ENCODE peak calls at places on chromosomes 7 and 10, in eight cellular contexts. One of them, this sample, is unnamed.

GRCh38 chr7:93920496-93921189 is 892 bp upstream of the GNG11 start:
- DNase-seq in CD4-positive, alpha-beta T cell: no peak
- DNase-seq in lung microvascular endothelial cell: no peak
- DNase-seq in activated CD4-positive, alpha-beta T cell treated with anti-CD3 and anti-CD28 coated beads, Interleukin-2, amount 50 U/mL, for 1 hour: no peak
- DNase-seq in A549: no peak
- DNase-seq in PC-3: no peak
- DNase-seq in aorta: no peak
- DNase-seq in iris pigment epithelial cell: no peak
- DNase-seq in this sample: no peak

GRCh38 chr7:17444673-17445072 is 146.2 kb downstream of the AHR start:
- DNase-seq in lung microvascular endothelial cell: peak
- DNase-seq in aorta: no peak
- DNase-seq in CD4-positive, alpha-beta T cell: no peak
- DNase-seq in iris pigment epithelial cell: peak
- DNase-seq in activated CD4-positive, alpha-beta T cell treated with anti-CD3 and anti-CD28 coated beads, Interleukin-2, amount 50 U/mL, for 1 hour: no peak
- DNase-seq in A549: peak
- DNase-seq in PC-3: peak
- DNase-seq in this sample: no peak

GRCh38 chr7:98816206-98816605 is 53.6 kb downstream of the TMEM130 start:
- DNase-seq in iris pigment epithelial cell: no peak
- DNase-seq in lung microvascular endothelial cell: no peak
- DNase-seq in A549: no peak
- DNase-seq in aorta: peak
- DNase-seq in CD4-positive, alpha-beta T cell: no peak
- DNase-seq in PC-3: no peak
- DNase-seq in activated CD4-positive, alpha-beta T cell treated with anti-CD3 and anti-CD28 coated beads, Interleukin-2, amount 50 U/mL, for 1 hour: no peak
- DNase-seq in this sample: no peak

GRCh38 chr7:28853834-28854749 is 104.0 kb downstream of the TRIL start:
- DNase-seq in A549: peak
- DNase-seq in lung microvascular endothelial cell: peak
- DNase-seq in CD4-positive, alpha-beta T cell: peak
- DNase-seq in PC-3: peak
- DNase-seq in aorta: peak
- DNase-seq in activated CD4-positive, alpha-beta T cell treated with anti-CD3 and anti-CD28 coated beads, Interleukin-2, amount 50 U/mL, for 1 hour: peak
- DNase-seq in iris pigment epithelial cell: peak
- DNase-seq in this sample: peak

GRCh38 chr10:30079423-30079822 is 20.0 kb upstream of the JCAD start:
- DNase-seq in lung microvascular endothelial cell: no peak
- DNase-seq in A549: no peak
- DNase-seq in PC-3: no peak
- DNase-seq in CD4-positive, alpha-beta T cell: no peak
- DNase-seq in aorta: no peak
- DNase-seq in activated CD4-positive, alpha-beta T cell treated with anti-CD3 and anti-CD28 coated beads, Interleukin-2, amount 50 U/mL, for 1 hour: no peak
- DNase-seq in iris pigment epithelial cell: no peak
- DNase-seq in this sample: no peak

GRCh38 chr7:117673367-117673766 is 193.5 kb downstream of the CFTR start:
- DNase-seq in iris pigment epithelial cell: no peak
- DNase-seq in PC-3: no peak
- DNase-seq in A549: no peak
- DNase-seq in lung microvascular endothelial cell: no peak
- DNase-seq in CD4-positive, alpha-beta T cell: no peak
- DNase-seq in activated CD4-positive, alpha-beta T cell treated with anti-CD3 and anti-CD28 coated beads, Interleukin-2, amount 50 U/mL, for 1 hour: no peak
- DNase-seq in aorta: no peak
- DNase-seq in this sample: no peak

GRCh38 chr10:6208781-6209235 is 6.1 kb downstream of the PFKFB3 start:
- DNase-seq in aorta: no peak
- DNase-seq in CD4-positive, alpha-beta T cell: no peak
- DNase-seq in iris pigment epithelial cell: no peak
- DNase-seq in activated CD4-positive, alpha-beta T cell treated with anti-CD3 and anti-CD28 coated beads, Interleukin-2, amount 50 U/mL, for 1 hour: no peak
- DNase-seq in A549: no peak
- DNase-seq in PC-3: no peak
- DNase-seq in lung microvascular endothelial cell: no peak
- DNase-seq in this sample: no peak

GRCh38 chr10:95229724-95230627 is 35.9 kb downstream of the ACSM6 start:
- DNase-seq in CD4-positive, alpha-beta T cell: no peak
- DNase-seq in PC-3: peak
- DNase-seq in aorta: no peak
- DNase-seq in A549: peak
- DNase-seq in iris pigment epithelial cell: peak
- DNase-seq in lung microvascular endothelial cell: peak
- DNase-seq in activated CD4-positive, alpha-beta T cell treated with anti-CD3 and anti-CD28 coated beads, Interleukin-2, amount 50 U/mL, for 1 hour: no peak
- DNase-seq in this sample: peak

GRCh38 chr10:104440221-104440620 is 86.6 kb downstream of the CFAP58 start:
- DNase-seq in aorta: no peak
- DNase-seq in activated CD4-positive, alpha-beta T cell treated with anti-CD3 and anti-CD28 coated beads, Interleukin-2, amount 50 U/mL, for 1 hour: no peak
- DNase-seq in lung microvascular endothelial cell: no peak
- DNase-seq in CD4-positive, alpha-beta T cell: no peak
- DNase-seq in PC-3: no peak
- DNase-seq in iris pigment epithelial cell: no peak
- DNase-seq in A549: no peak
- DNase-seq in this sample: no peak

GRCh38 chr7:27947581-27948278 is 207.8 kb downstream of the TAX1BP1 start:
- DNase-seq in lung microvascular endothelial cell: peak
- DNase-seq in activated CD4-positive, alpha-beta T cell treated with anti-CD3 and anti-CD28 coated beads, Interleukin-2, amount 50 U/mL, for 1 hour: no peak
- DNase-seq in PC-3: no peak
- DNase-seq in iris pigment epithelial cell: peak
- DNase-seq in aorta: no peak
- DNase-seq in CD4-positive, alpha-beta T cell: no peak
- DNase-seq in A549: no peak
- DNase-seq in this sample: no peak

GRCh38 chr10:71531485-71532446 is 135.0 kb downstream of the CDH23 start:
- DNase-seq in iris pigment epithelial cell: no peak
- DNase-seq in A549: no peak
- DNase-seq in aorta: no peak
- DNase-seq in CD4-positive, alpha-beta T cell: no peak
- DNase-seq in activated CD4-positive, alpha-beta T cell treated with anti-CD3 and anti-CD28 coated beads, Interleukin-2, amount 50 U/mL, for 1 hour: no peak
- DNase-seq in lung microvascular endothelial cell: no peak
- DNase-seq in PC-3: no peak
- DNase-seq in this sample: no peak

GRCh38 chr7:7330997-7331396 is 148.7 kb downstream of the C1GALT1 start:
- DNase-seq in CD4-positive, alpha-beta T cell: no peak
- DNase-seq in lung microvascular endothelial cell: no peak
- DNase-seq in aorta: no peak
- DNase-seq in PC-3: no peak
- DNase-seq in activated CD4-positive, alpha-beta T cell treated with anti-CD3 and anti-CD28 coated beads, Interleukin-2, amount 50 U/mL, for 1 hour: no peak
- DNase-seq in A549: peak
- DNase-seq in iris pigment epithelial cell: no peak
- DNase-seq in this sample: no peak

GRCh38 chr7:2050511-2050866 is 182.3 kb downstream of the MAD1L1 start:
- DNase-seq in CD4-positive, alpha-beta T cell: no peak
- DNase-seq in activated CD4-positive, alpha-beta T cell treated with anti-CD3 and anti-CD28 coated beads, Interleukin-2, amount 50 U/mL, for 1 hour: no peak
- DNase-seq in PC-3: no peak
- DNase-seq in iris pigment epithelial cell: no peak
- DNase-seq in aorta: no peak
- DNase-seq in lung microvascular endothelial cell: no peak
- DNase-seq in A549: no peak
- DNase-seq in this sample: no peak

GRCh38 chr10:89591796-89592271 is 53.2 kb downstream of the PANK1 start:
- DNase-seq in aorta: no peak
- DNase-seq in PC-3: no peak
- DNase-seq in iris pigment epithelial cell: peak
- DNase-seq in lung microvascular endothelial cell: no peak
- DNase-seq in CD4-positive, alpha-beta T cell: no peak
- DNase-seq in A549: no peak
- DNase-seq in activated CD4-positive, alpha-beta T cell treated with anti-CD3 and anti-CD28 coated beads, Interleukin-2, amount 50 U/mL, for 1 hour: no peak
- DNase-seq in this sample: no peak

GRCh38 chr10:6101181-6101580 is 12.3 kb downstream of the RBM17 start:
- DNase-seq in PC-3: no peak
- DNase-seq in iris pigment epithelial cell: no peak
- DNase-seq in activated CD4-positive, alpha-beta T cell treated with anti-CD3 and anti-CD28 coated beads, Interleukin-2, amount 50 U/mL, for 1 hour: no peak
- DNase-seq in CD4-positive, alpha-beta T cell: no peak
- DNase-seq in lung microvascular endothelial cell: no peak
- DNase-seq in A549: no peak
- DNase-seq in aorta: no peak
- DNase-seq in this sample: no peak

GRCh38 chr7:112668561-112668960 is 121.6 kb downstream of the TMEM168 start:
- DNase-seq in A549: no peak
- DNase-seq in PC-3: no peak
- DNase-seq in lung microvascular endothelial cell: no peak
- DNase-seq in activated CD4-positive, alpha-beta T cell treated with anti-CD3 and anti-CD28 coated beads, Interleukin-2, amount 50 U/mL, for 1 hour: no peak
- DNase-seq in aorta: no peak
- DNase-seq in iris pigment epithelial cell: no peak
- DNase-seq in CD4-positive, alpha-beta T cell: no peak
- DNase-seq in this sample: no peak

GRCh38 chr10:124508070-124508667 is 46.5 kb downstream of the LHPP start:
- DNase-seq in aorta: peak
- DNase-seq in A549: no peak
- DNase-seq in CD4-positive, alpha-beta T cell: no peak
- DNase-seq in PC-3: no peak
- DNase-seq in activated CD4-positive, alpha-beta T cell treated with anti-CD3 and anti-CD28 coated beads, Interleukin-2, amount 50 U/mL, for 1 hour: no peak
- DNase-seq in iris pigment epithelial cell: no peak
- DNase-seq in lung microvascular endothelial cell: no peak
- DNase-seq in this sample: no peak

GRCh38 chr10:119412831-119413737 is 129.4 kb downstream of the RGS10 start:
- DNase-seq in lung microvascular endothelial cell: no peak
- DNase-seq in PC-3: no peak
- DNase-seq in A549: no peak
- DNase-seq in activated CD4-positive, alpha-beta T cell treated with anti-CD3 and anti-CD28 coated beads, Interleukin-2, amount 50 U/mL, for 1 hour: no peak
- DNase-seq in aorta: no peak
- DNase-seq in iris pigment epithelial cell: peak
- DNase-seq in CD4-positive, alpha-beta T cell: no peak
- DNase-seq in this sample: no peak

GRCh38 chr10:6753644-6754043 is 173.6 kb upstream of the PRKCQ start:
- DNase-seq in aorta: no peak
- DNase-seq in A549: no peak
- DNase-seq in activated CD4-positive, alpha-beta T cell treated with anti-CD3 and anti-CD28 coated beads, Interleukin-2, amount 50 U/mL, for 1 hour: no peak
- DNase-seq in iris pigment epithelial cell: no peak
- DNase-seq in PC-3: no peak
- DNase-seq in lung microvascular endothelial cell: no peak
- DNase-seq in CD4-positive, alpha-beta T cell: no peak
- DNase-seq in this sample: no peak

GRCh38 chr7:141227454-141227853 is 153.6 kb downstream of the TMEM178B start:
- DNase-seq in activated CD4-positive, alpha-beta T cell treated with anti-CD3 and anti-CD28 coated beads, Interleukin-2, amount 50 U/mL, for 1 hour: no peak
- DNase-seq in PC-3: no peak
- DNase-seq in iris pigment epithelial cell: no peak
- DNase-seq in CD4-positive, alpha-beta T cell: no peak
- DNase-seq in lung microvascular endothelial cell: no peak
- DNase-seq in aorta: no peak
- DNase-seq in A549: no peak
- DNase-seq in this sample: no peak

GRCh38 chr10:122280977-122281376 is 9.9 kb downstream of the BTBD16 start:
- DNase-seq in PC-3: no peak
- DNase-seq in CD4-positive, alpha-beta T cell: no peak
- DNase-seq in iris pigment epithelial cell: no peak
- DNase-seq in activated CD4-positive, alpha-beta T cell treated with anti-CD3 and anti-CD28 coated beads, Interleukin-2, amount 50 U/mL, for 1 hour: no peak
- DNase-seq in aorta: no peak
- DNase-seq in A549: no peak
- DNase-seq in lung microvascular endothelial cell: no peak
- DNase-seq in this sample: no peak

GRCh38 chr10:111231779-111232178 is 154.9 kb downstream of the ADRA2A start:
- DNase-seq in lung microvascular endothelial cell: no peak
- DNase-seq in aorta: no peak
- DNase-seq in A549: no peak
- DNase-seq in CD4-positive, alpha-beta T cell: no peak
- DNase-seq in iris pigment epithelial cell: no peak
- DNase-seq in activated CD4-positive, alpha-beta T cell treated with anti-CD3 and anti-CD28 coated beads, Interleukin-2, amount 50 U/mL, for 1 hour: no peak
- DNase-seq in PC-3: no peak
- DNase-seq in this sample: no peak

GRCh38 chr7:100211342-100211780 is 8.4 kb upstream of the PVRIG start:
- DNase-seq in aorta: no peak
- DNase-seq in lung microvascular endothelial cell: no peak
- DNase-seq in A549: no peak
- DNase-seq in PC-3: no peak
- DNase-seq in CD4-positive, alpha-beta T cell: no peak
- DNase-seq in activated CD4-positive, alpha-beta T cell treated with anti-CD3 and anti-CD28 coated beads, Interleukin-2, amount 50 U/mL, for 1 hour: peak
- DNase-seq in iris pigment epithelial cell: no peak
- DNase-seq in this sample: no peak

GRCh38 chr10:102835007-102835482 is 2.2 kb downstream of the CYP17A1 start:
- DNase-seq in CD4-positive, alpha-beta T cell: peak
- DNase-seq in A549: peak
- DNase-seq in iris pigment epithelial cell: peak
- DNase-seq in lung microvascular endothelial cell: peak
- DNase-seq in PC-3: peak
- DNase-seq in activated CD4-positive, alpha-beta T cell treated with anti-CD3 and anti-CD28 coated beads, Interleukin-2, amount 50 U/mL, for 1 hour: peak
- DNase-seq in aorta: peak
- DNase-seq in this sample: peak

GRCh38 chr7:131326576-131326975 is 1.1 kb upstream of the MKLN1 start:
- DNase-seq in aorta: no peak
- DNase-seq in activated CD4-positive, alpha-beta T cell treated with anti-CD3 and anti-CD28 coated beads, Interleukin-2, amount 50 U/mL, for 1 hour: no peak
- DNase-seq in iris pigment epithelial cell: no peak
- DNase-seq in A549: peak
- DNase-seq in CD4-positive, alpha-beta T cell: no peak
- DNase-seq in lung microvascular endothelial cell: no peak
- DNase-seq in PC-3: no peak
- DNase-seq in this sample: no peak

GRCh38 chr7:27158436-27159277 is 2.2 kb upstream of the HOXA7 start:
- DNase-seq in activated CD4-positive, alpha-beta T cell treated with anti-CD3 and anti-CD28 coated beads, Interleukin-2, amount 50 U/mL, for 1 hour: no peak
- DNase-seq in aorta: peak
- DNase-seq in lung microvascular endothelial cell: no peak
- DNase-seq in PC-3: peak
- DNase-seq in A549: no peak
- DNase-seq in CD4-positive, alpha-beta T cell: no peak
- DNase-seq in iris pigment epithelial cell: no peak
- DNase-seq in this sample: no peak

GRCh38 chr7:128906766-128907559 is 3.5 kb downstream of the KCP start:
- DNase-seq in CD4-positive, alpha-beta T cell: no peak
- DNase-seq in lung microvascular endothelial cell: no peak
- DNase-seq in activated CD4-positive, alpha-beta T cell treated with anti-CD3 and anti-CD28 coated beads, Interleukin-2, amount 50 U/mL, for 1 hour: no peak
- DNase-seq in iris pigment epithelial cell: no peak
- DNase-seq in PC-3: no peak
- DNase-seq in A549: no peak
- DNase-seq in aorta: no peak
- DNase-seq in this sample: no peak

GRCh38 chr7:32892521-32893224 is 1.1 kb upstream of the KBTBD2 start:
- DNase-seq in CD4-positive, alpha-beta T cell: peak
- DNase-seq in activated CD4-positive, alpha-beta T cell treated with anti-CD3 and anti-CD28 coated beads, Interleukin-2, amount 50 U/mL, for 1 hour: peak
- DNase-seq in aorta: peak
- DNase-seq in PC-3: peak
- DNase-seq in iris pigment epithelial cell: peak
- DNase-seq in A549: no peak
- DNase-seq in lung microvascular endothelial cell: peak
- DNase-seq in this sample: no peak

GRCh38 chr10:21304608-21305007 is 220.9 kb downstream of the SKIDA1 start:
- DNase-seq in CD4-positive, alpha-beta T cell: no peak
- DNase-seq in iris pigment epithelial cell: no peak
- DNase-seq in aorta: no peak
- DNase-seq in lung microvascular endothelial cell: no peak
- DNase-seq in activated CD4-positive, alpha-beta T cell treated with anti-CD3 and anti-CD28 coated beads, Interleukin-2, amount 50 U/mL, for 1 hour: no peak
- DNase-seq in PC-3: no peak
- DNase-seq in A549: no peak
- DNase-seq in this sample: no peak

GRCh38 chr10:114499630-114500190 is 95.4 kb upstream of the AFAP1L2 start:
- DNase-seq in CD4-positive, alpha-beta T cell: no peak
- DNase-seq in A549: no peak
- DNase-seq in activated CD4-positive, alpha-beta T cell treated with anti-CD3 and anti-CD28 coated beads, Interleukin-2, amount 50 U/mL, for 1 hour: peak
- DNase-seq in PC-3: peak
- DNase-seq in aorta: no peak
- DNase-seq in lung microvascular endothelial cell: no peak
- DNase-seq in iris pigment epithelial cell: no peak
- DNase-seq in this sample: no peak

GRCh38 chr7:122719010-122719578 is 16.4 kb upstream of the RNF148 start:
- DNase-seq in iris pigment epithelial cell: no peak
- DNase-seq in lung microvascular endothelial cell: no peak
- DNase-seq in activated CD4-positive, alpha-beta T cell treated with anti-CD3 and anti-CD28 coated beads, Interleukin-2, amount 50 U/mL, for 1 hour: no peak
- DNase-seq in aorta: no peak
- DNase-seq in CD4-positive, alpha-beta T cell: no peak
- DNase-seq in A549: no peak
- DNase-seq in PC-3: no peak
- DNase-seq in this sample: no peak

GRCh38 chr10:116490028-116490662 is 55.6 kb upstream of the PNLIP start:
- DNase-seq in aorta: no peak
- DNase-seq in CD4-positive, alpha-beta T cell: no peak
- DNase-seq in lung microvascular endothelial cell: peak
- DNase-seq in A549: peak
- DNase-seq in iris pigment epithelial cell: peak
- DNase-seq in PC-3: peak
- DNase-seq in activated CD4-positive, alpha-beta T cell treated with anti-CD3 and anti-CD28 coated beads, Interleukin-2, amount 50 U/mL, for 1 hour: no peak
- DNase-seq in this sample: peak

GRCh38 chr7:35780070-35780469 is 20.8 kb upstream of the SEPTIN7 start:
- DNase-seq in iris pigment epithelial cell: no peak
- DNase-seq in CD4-positive, alpha-beta T cell: no peak
- DNase-seq in A549: no peak
- DNase-seq in activated CD4-positive, alpha-beta T cell treated with anti-CD3 and anti-CD28 coated beads, Interleukin-2, amount 50 U/mL, for 1 hour: no peak
- DNase-seq in aorta: no peak
- DNase-seq in PC-3: no peak
- DNase-seq in lung microvascular endothelial cell: no peak
- DNase-seq in this sample: no peak

GRCh38 chr10:7519351-7519750 is 108.5 kb upstream of the SFMBT2 start:
- DNase-seq in iris pigment epithelial cell: no peak
- DNase-seq in aorta: no peak
- DNase-seq in CD4-positive, alpha-beta T cell: no peak
- DNase-seq in lung microvascular endothelial cell: no peak
- DNase-seq in A549: no peak
- DNase-seq in activated CD4-positive, alpha-beta T cell treated with anti-CD3 and anti-CD28 coated beads, Interleukin-2, amount 50 U/mL, for 1 hour: no peak
- DNase-seq in PC-3: peak
- DNase-seq in this sample: no peak

This sample was measured in Panc1.